ENCODE peak calls at places on chromosomes 6 and 20, in eight cellular contexts. One of them, this sample, is unnamed.

GRCh38 chr6:12636336-12636735 is 80.2 kb upstream of the PHACTR1 start:
- DNase-seq in skeletal muscle cell: no peak
- DNase-seq in stimulated activated CD8-positive, alpha-beta memory T cell treated with anti-CD3 and anti-CD28 coated beads, Interleukin-15, amount 100 ng/mL, for 48 hours: no peak
- DNase-seq in H7: no peak
- DNase-seq in iris pigment epithelial cell: no peak
- DNase-seq in HFF-Myc: no peak
- DNase-seq in RPMI7951: no peak
- DNase-seq in activated T-helper 1 cell treated with Interleukin-2 at 50 U/mL for 16 hours: no peak
- DNase-seq in this sample: no peak

GRCh38 chr20:63876489-63877036 is 11.5 kb downstream of the TPD52L2 start:
- DNase-seq in H7: no peak
- DNase-seq in HFF-Myc: no peak
- DNase-seq in stimulated activated CD8-positive, alpha-beta memory T cell treated with anti-CD3 and anti-CD28 coated beads, Interleukin-15, amount 100 ng/mL, for 48 hours: no peak
- DNase-seq in skeletal muscle cell: no peak
- DNase-seq in iris pigment epithelial cell: no peak
- DNase-seq in activated T-helper 1 cell treated with Interleukin-2 at 50 U/mL for 16 hours: no peak
- DNase-seq in RPMI7951: no peak
- DNase-seq in this sample: no peak

GRCh38 chr6:148761532-148761951 is 14.7 kb downstream of the UST start:
- DNase-seq in iris pigment epithelial cell: peak
- DNase-seq in H7: no peak
- DNase-seq in HFF-Myc: no peak
- DNase-seq in activated T-helper 1 cell treated with Interleukin-2 at 50 U/mL for 16 hours: peak
- DNase-seq in skeletal muscle cell: no peak
- DNase-seq in RPMI7951: no peak
- DNase-seq in stimulated activated CD8-positive, alpha-beta memory T cell treated with anti-CD3 and anti-CD28 coated beads, Interleukin-15, amount 100 ng/mL, for 48 hours: peak
- DNase-seq in this sample: peak

GRCh38 chr6:52503853-52504777 is 72.7 kb downstream of the TRAM2 start:
- DNase-seq in activated T-helper 1 cell treated with Interleukin-2 at 50 U/mL for 16 hours: no peak
- DNase-seq in RPMI7951: peak
- DNase-seq in stimulated activated CD8-positive, alpha-beta memory T cell treated with anti-CD3 and anti-CD28 coated beads, Interleukin-15, amount 100 ng/mL, for 48 hours: no peak
- DNase-seq in skeletal muscle cell: peak
- DNase-seq in HFF-Myc: no peak
- DNase-seq in iris pigment epithelial cell: peak
- DNase-seq in H7: no peak
- DNase-seq in this sample: no peak

GRCh38 chr6:5208039-5208438 is 52.7 kb downstream of the LYRM4 start:
- DNase-seq in skeletal muscle cell: no peak
- DNase-seq in H7: no peak
- DNase-seq in activated T-helper 1 cell treated with Interleukin-2 at 50 U/mL for 16 hours: no peak
- DNase-seq in stimulated activated CD8-positive, alpha-beta memory T cell treated with anti-CD3 and anti-CD28 coated beads, Interleukin-15, amount 100 ng/mL, for 48 hours: no peak
- DNase-seq in iris pigment epithelial cell: peak
- DNase-seq in RPMI7951: no peak
- DNase-seq in HFF-Myc: peak
- DNase-seq in this sample: no peak

GRCh38 chr6:52872031-52872430 is 31.4 kb upstream of the GSTA5 start:
- DNase-seq in activated T-helper 1 cell treated with Interleukin-2 at 50 U/mL for 16 hours: no peak
- DNase-seq in iris pigment epithelial cell: no peak
- DNase-seq in skeletal muscle cell: no peak
- DNase-seq in RPMI7951: no peak
- DNase-seq in H7: no peak
- DNase-seq in stimulated activated CD8-positive, alpha-beta memory T cell treated with anti-CD3 and anti-CD28 coated beads, Interleukin-15, amount 100 ng/mL, for 48 hours: no peak
- DNase-seq in HFF-Myc: no peak
- DNase-seq in this sample: no peak

GRCh38 chr6:13446371-13446770 is 41.0 kb downstream of the GFOD1 start:
- DNase-seq in RPMI7951: no peak
- DNase-seq in iris pigment epithelial cell: no peak
- DNase-seq in stimulated activated CD8-positive, alpha-beta memory T cell treated with anti-CD3 and anti-CD28 coated beads, Interleukin-15, amount 100 ng/mL, for 48 hours: no peak
- DNase-seq in activated T-helper 1 cell treated with Interleukin-2 at 50 U/mL for 16 hours: no peak
- DNase-seq in skeletal muscle cell: no peak
- DNase-seq in HFF-Myc: no peak
- DNase-seq in H7: no peak
- DNase-seq in this sample: no peak

GRCh38 chr20:44314870-44315269 is 3.9 kb upstream of the FITM2 start:
- DNase-seq in activated T-helper 1 cell treated with Interleukin-2 at 50 U/mL for 16 hours: no peak
- DNase-seq in iris pigment epithelial cell: no peak
- DNase-seq in skeletal muscle cell: no peak
- DNase-seq in HFF-Myc: no peak
- DNase-seq in RPMI7951: no peak
- DNase-seq in stimulated activated CD8-positive, alpha-beta memory T cell treated with anti-CD3 and anti-CD28 coated beads, Interleukin-15, amount 100 ng/mL, for 48 hours: no peak
- DNase-seq in H7: no peak
- DNase-seq in this sample: no peak

GRCh38 chr6:83884523-83884922 is 25.0 kb downstream of the CYB5R4 start:
- DNase-seq in skeletal muscle cell: peak
- DNase-seq in iris pigment epithelial cell: peak
- DNase-seq in H7: peak
- DNase-seq in activated T-helper 1 cell treated with Interleukin-2 at 50 U/mL for 16 hours: no peak
- DNase-seq in HFF-Myc: peak
- DNase-seq in RPMI7951: peak
- DNase-seq in stimulated activated CD8-positive, alpha-beta memory T cell treated with anti-CD3 and anti-CD28 coated beads, Interleukin-15, amount 100 ng/mL, for 48 hours: no peak
- DNase-seq in this sample: no peak

GRCh38 chr20:10806539-10806938 is 132.7 kb upstream of the JAG1 start:
- DNase-seq in stimulated activated CD8-positive, alpha-beta memory T cell treated with anti-CD3 and anti-CD28 coated beads, Interleukin-15, amount 100 ng/mL, for 48 hours: no peak
- DNase-seq in iris pigment epithelial cell: no peak
- DNase-seq in activated T-helper 1 cell treated with Interleukin-2 at 50 U/mL for 16 hours: no peak
- DNase-seq in skeletal muscle cell: no peak
- DNase-seq in H7: no peak
- DNase-seq in RPMI7951: no peak
- DNase-seq in HFF-Myc: no peak
- DNase-seq in this sample: no peak

GRCh38 chr20:48530957-48531356 is 296.8 kb downstream of the PREX1 start:
- DNase-seq in iris pigment epithelial cell: no peak
- DNase-seq in H7: no peak
- DNase-seq in activated T-helper 1 cell treated with Interleukin-2 at 50 U/mL for 16 hours: no peak
- DNase-seq in HFF-Myc: no peak
- DNase-seq in skeletal muscle cell: no peak
- DNase-seq in stimulated activated CD8-positive, alpha-beta memory T cell treated with anti-CD3 and anti-CD28 coated beads, Interleukin-15, amount 100 ng/mL, for 48 hours: no peak
- DNase-seq in RPMI7951: peak
- DNase-seq in this sample: no peak

GRCh38 chr6:11271637-11272036 is 39.2 kb upstream of the NEDD9 start:
- DNase-seq in HFF-Myc: peak
- DNase-seq in iris pigment epithelial cell: peak
- DNase-seq in skeletal muscle cell: no peak
- DNase-seq in H7: no peak
- DNase-seq in activated T-helper 1 cell treated with Interleukin-2 at 50 U/mL for 16 hours: no peak
- DNase-seq in stimulated activated CD8-positive, alpha-beta memory T cell treated with anti-CD3 and anti-CD28 coated beads, Interleukin-15, amount 100 ng/mL, for 48 hours: no peak
- DNase-seq in RPMI7951: no peak
- DNase-seq in this sample: no peak

GRCh38 chr6:129978148-129978916 is 40.0 kb upstream of the L3MBTL3 start:
- DNase-seq in iris pigment epithelial cell: no peak
- DNase-seq in stimulated activated CD8-positive, alpha-beta memory T cell treated with anti-CD3 and anti-CD28 coated beads, Interleukin-15, amount 100 ng/mL, for 48 hours: no peak
- DNase-seq in H7: no peak
- DNase-seq in RPMI7951: no peak
- DNase-seq in skeletal muscle cell: no peak
- DNase-seq in activated T-helper 1 cell treated with Interleukin-2 at 50 U/mL for 16 hours: no peak
- DNase-seq in HFF-Myc: no peak
- DNase-seq in this sample: no peak

GRCh38 chr6:79077680-79078056 is 386 bp downstream of the PHIP start:
- DNase-seq in skeletal muscle cell: no peak
- DNase-seq in activated T-helper 1 cell treated with Interleukin-2 at 50 U/mL for 16 hours: peak
- DNase-seq in HFF-Myc: no peak
- DNase-seq in stimulated activated CD8-positive, alpha-beta memory T cell treated with anti-CD3 and anti-CD28 coated beads, Interleukin-15, amount 100 ng/mL, for 48 hours: peak
- DNase-seq in RPMI7951: no peak
- DNase-seq in H7: peak
- DNase-seq in iris pigment epithelial cell: no peak
- DNase-seq in this sample: peak

GRCh38 chr6:82840571-82840970 is 225.1 kb downstream of the UBE3D start:
- DNase-seq in activated T-helper 1 cell treated with Interleukin-2 at 50 U/mL for 16 hours: no peak
- DNase-seq in skeletal muscle cell: no peak
- DNase-seq in H7: no peak
- DNase-seq in HFF-Myc: no peak
- DNase-seq in stimulated activated CD8-positive, alpha-beta memory T cell treated with anti-CD3 and anti-CD28 coated beads, Interleukin-15, amount 100 ng/mL, for 48 hours: no peak
- DNase-seq in iris pigment epithelial cell: peak
- DNase-seq in RPMI7951: peak
- DNase-seq in this sample: no peak

GRCh38 chr6:119331676-119332286 is 17.8 kb downstream of the MAN1A1 start:
- DNase-seq in HFF-Myc: no peak
- DNase-seq in H7: no peak
- DNase-seq in iris pigment epithelial cell: no peak
- DNase-seq in skeletal muscle cell: no peak
- DNase-seq in RPMI7951: no peak
- DNase-seq in activated T-helper 1 cell treated with Interleukin-2 at 50 U/mL for 16 hours: no peak
- DNase-seq in stimulated activated CD8-positive, alpha-beta memory T cell treated with anti-CD3 and anti-CD28 coated beads, Interleukin-15, amount 100 ng/mL, for 48 hours: no peak
- DNase-seq in this sample: no peak

GRCh38 chr6:166402582-166403277 is 20.0 kb upstream of the MPC1 start:
- DNase-seq in skeletal muscle cell: peak
- DNase-seq in iris pigment epithelial cell: peak
- DNase-seq in HFF-Myc: no peak
- DNase-seq in RPMI7951: peak
- DNase-seq in H7: no peak
- DNase-seq in activated T-helper 1 cell treated with Interleukin-2 at 50 U/mL for 16 hours: no peak
- DNase-seq in stimulated activated CD8-positive, alpha-beta memory T cell treated with anti-CD3 and anti-CD28 coated beads, Interleukin-15, amount 100 ng/mL, for 48 hours: no peak
- DNase-seq in this sample: no peak

GRCh38 chr6:5459346-5459745 is 198.0 kb downstream of the FARS2 start:
- DNase-seq in skeletal muscle cell: no peak
- DNase-seq in stimulated activated CD8-positive, alpha-beta memory T cell treated with anti-CD3 and anti-CD28 coated beads, Interleukin-15, amount 100 ng/mL, for 48 hours: no peak
- DNase-seq in RPMI7951: no peak
- DNase-seq in iris pigment epithelial cell: no peak
- DNase-seq in HFF-Myc: no peak
- DNase-seq in H7: no peak
- DNase-seq in activated T-helper 1 cell treated with Interleukin-2 at 50 U/mL for 16 hours: no peak
- DNase-seq in this sample: no peak

GRCh38 chr20:1761116-1761515 is 103.5 kb upstream of the SIRPG start:
- DNase-seq in HFF-Myc: no peak
- DNase-seq in stimulated activated CD8-positive, alpha-beta memory T cell treated with anti-CD3 and anti-CD28 coated beads, Interleukin-15, amount 100 ng/mL, for 48 hours: no peak
- DNase-seq in H7: no peak
- DNase-seq in RPMI7951: peak
- DNase-seq in activated T-helper 1 cell treated with Interleukin-2 at 50 U/mL for 16 hours: no peak
- DNase-seq in iris pigment epithelial cell: peak
- DNase-seq in skeletal muscle cell: peak
- DNase-seq in this sample: no peak

GRCh38 chr6:169326067-169326799 is 72.6 kb upstream of the THBS2 start:
- DNase-seq in stimulated activated CD8-positive, alpha-beta memory T cell treated with anti-CD3 and anti-CD28 coated beads, Interleukin-15, amount 100 ng/mL, for 48 hours: no peak
- DNase-seq in HFF-Myc: no peak
- DNase-seq in H7: peak
- DNase-seq in skeletal muscle cell: no peak
- DNase-seq in activated T-helper 1 cell treated with Interleukin-2 at 50 U/mL for 16 hours: no peak
- DNase-seq in RPMI7951: peak
- DNase-seq in iris pigment epithelial cell: peak
- DNase-seq in this sample: no peak

GRCh38 chr20:38167851-38168760 is 3.0 kb upstream of the TGM2 start:
- DNase-seq in iris pigment epithelial cell: peak
- DNase-seq in activated T-helper 1 cell treated with Interleukin-2 at 50 U/mL for 16 hours: no peak
- DNase-seq in HFF-Myc: peak
- DNase-seq in H7: no peak
- DNase-seq in stimulated activated CD8-positive, alpha-beta memory T cell treated with anti-CD3 and anti-CD28 coated beads, Interleukin-15, amount 100 ng/mL, for 48 hours: no peak
- DNase-seq in skeletal muscle cell: peak
- DNase-seq in RPMI7951: peak
- DNase-seq in this sample: no peak

This sample was measured in effector memory CD4-positive, alpha-beta T cell.